ENCODE peak calls at places on chromosomes 12 and 14, in six cellular contexts. P, Q, H, C, K and R are unnamed samples.

GRCh38 chr14:21825147-21825743 is 151.6 kb upstream of the OR4E1 start:
- DNase-seq in P (no peak), Q (peak; percentile 52), H (no peak), C (peak; percentile 12), K (peak; percentile 58), R (no peak)

GRCh38 chr14:66610154-66610563 is 102.2 kb downstream of the GPHN start:
- DNase-seq in P (no peak), Q (peak; percentile 55), H (no peak), C (no peak), K (no peak), R (no peak)

GRCh38 chr12:119036878-119037493 is 55.6 kb downstream of the SRRM4 start:
- DNase-seq in P (no peak), Q (no peak), H (no peak), C (no peak), K (peak; percentile 37), R (no peak)

GRCh38 chr12:109734219-109735000 is 20.8 kb downstream of the FAM222A start:
- DNase-seq in P (peak; percentile 34), Q (no peak), H (no peak), C (no peak), K (no peak), R (no peak)

GRCh38 chr12:75488553-75488952 is 8.0 kb downstream of the GLIPR1 start:
- DNase-seq in P (no peak), Q (peak; percentile 38), H (no peak), C (no peak), K (peak; percentile 36), R (no peak)

GRCh38 chr14:84397621-84398020 is 1132.3 kb upstream of the FLRT2 start:
- DNase-seq in P (no peak), Q (no peak), H (no peak), C (no peak), K (no peak), R (no peak)

GRCh38 chr12:107818984-107819383 is 44.5 kb downstream of the ASCL4 start:
- DNase-seq in P (no peak), Q (peak; percentile 9), H (no peak), C (no peak), K (no peak), R (no peak)

GRCh38 chr12:96048392-96048969 is 13.1 kb upstream of the LTA4H start:
- DNase-seq in P (no peak), Q (peak; percentile 40), H (no peak), C (no peak), K (peak; percentile 41), R (no peak)

GRCh38 chr14:52458721-52459085 is 93.6 kb downstream of the TXNDC16 start:
- DNase-seq in P (no peak), Q (peak; percentile 35), H (no peak), C (no peak), K (no peak), R (no peak)

GRCh38 chr14:81351205-81351604 is 48.9 kb downstream of the STON2 start:
- DNase-seq in P (no peak), Q (no peak), H (no peak), C (no peak), K (no peak), R (no peak)

GRCh38 chr14:105525861-105526780 is at the start of gene TMEM121:
- DNase-seq in P (peak; percentile 78), Q (no peak), H (no peak), C (no peak), K (no peak), R (no peak)

GRCh38 chr12:69569236-69569635 is 16.0 kb upstream of the CCT2 start:
- DNase-seq in P (no peak), Q (peak; percentile 46), H (no peak), C (no peak), K (no peak), R (no peak)

GRCh38 chr12:15590180-15590826 is 198.9 kb downstream of the EPS8 start:
- DNase-seq in P (peak; percentile 57), Q (peak; percentile 79), H (peak; percentile 65), C (peak; percentile 5), K (peak; percentile 95), R (peak; percentile 31)

GRCh38 chr12:6691473-6691872 is 2.3 kb upstream of the ZNF384 start:
- DNase-seq in P (no peak), Q (no peak), H (no peak), C (no peak), K (no peak), R (no peak)

GRCh38 chr12:86264451-86265328 is 8.5 kb upstream of the MGAT4C start:
- DNase-seq in P (peak; percentile 82), Q (no peak), H (no peak), C (no peak), K (no peak), R (no peak)

GRCh38 chr12:29048787-29049186 is 100.3 kb upstream of the FAR2 start:
- DNase-seq in P (no peak), Q (no peak), H (no peak), C (no peak), K (no peak), R (no peak)

GRCh38 chr14:44961151-44961729 is 507 bp downstream of the KLHL28 start:
- DNase-seq in P (peak; percentile 88), Q (peak; percentile 69), H (peak; percentile 5), C (peak; percentile 39), K (peak; percentile 54), R (peak; percentile 44)

GRCh38 chr14:105476937-105477658 is 2.5 kb downstream of the CRIP2 start:
- DNase-seq in P (no peak), Q (no peak), H (no peak), C (no peak), K (no peak), R (no peak)

GRCh38 chr14:89237923-89238529 is 179.0 kb downstream of the FOXN3 start:
- DNase-seq in P (no peak), Q (peak; percentile 24), H (no peak), C (no peak), K (peak; percentile 28), R (no peak)

GRCh38 chr14:102819176-102819628 is 42.0 kb downstream of the TRAF3 start:
- DNase-seq in P (no peak), Q (no peak), H (no peak), C (peak; percentile 44), K (peak; percentile 12), R (no peak)

GRCh38 chr12:12474931-12475485 is 87.7 kb downstream of the DUSP16 start:
- DNase-seq in P (no peak), Q (no peak), H (no peak), C (peak; percentile 27), K (no peak), R (peak; percentile 61)